ENCODE peak calls at places on chromosomes 13 and 19, in seven cellular contexts. D is HFF-Myc, N is AG20443, L is neural progenitor cell, E is anterior cingulate cortex, B is esophagus squamous epithelium, Q is A172. W is an unnamed sample.
A peak's percentile ranks its signal among the peaks of the same experiment; 100 is the strongest.

GRCh38 chr13:47459512-47459911 is 541.6 kb downstream of the SUCLA2 start:
- DNase-seq in L (peak; percentile 38), N (peak; percentile 15), E (no peak), D (no peak), Q (no peak), B (no peak), W (no peak)

GRCh38 chr13:45339399-45339798 is 1.6 kb downstream of the TPT1 start:
- DNase-seq in L (no peak), B (no peak), N (no peak), E (no peak), Q (no peak), D (no peak), W (no peak)

GRCh38 chr13:65642301-65642700 is 1587.8 kb downstream of the PCDH9 start:
- DNase-seq in D (no peak), B (no peak), L (no peak), Q (no peak), E (no peak), N (no peak), W (no peak)

GRCh38 chr19:49875801-49876421 is 1.2 kb downstream of the AKT1S1 start:
- DNase-seq in N (no peak), Q (no peak), L (peak; percentile 83), E (peak; percentile 69), D (no peak), B (no peak), W (no peak)

GRCh38 chr13:101979825-101980224 is 422.0 kb downstream of the FGF14 start:
- DNase-seq in L (no peak), Q (no peak), D (no peak), B (no peak), E (no peak), N (no peak), W (no peak)

GRCh38 chr19:10503002-10503789 is at the start of gene KEAP1:
- DNase-seq in L (peak; percentile 63), B (no peak), E (no peak), N (peak; percentile 46), D (no peak), Q (peak; percentile 23), W (no peak)

GRCh38 chr19:1532003-1532402 is 8.1 kb downstream of the PLK5 start:
- DNase-seq in Q (no peak), D (no peak), L (no peak), E (no peak), B (no peak), N (no peak), W (no peak)

GRCh38 chr19:51172223-51172622 is 30.1 kb downstream of the SIGLEC7 start:
- DNase-seq in D (no peak), N (no peak), E (no peak), Q (no peak), B (no peak), L (no peak), W (no peak)

GRCh38 chr13:70842062-70842644 is 733.9 kb upstream of the KLHL1 start:
- DNase-seq in Q (no peak), N (no peak), L (no peak), D (no peak), B (no peak), E (no peak), W (no peak)